ENCODE peak calls at places on chromosomes 11 and 22, in six cellular contexts. One of them, this sample, is unnamed.

GRCh38 chr11:129453293-129453721 is 77.7 kb downstream of the BARX2 start:
- DNase-seq in IMR-90: no peak
- DNase-seq in neuronal stem cell: peak
- DNase-seq in H9: no peak
- DNase-seq in mesendoderm: no peak
- DNase-seq in H1: no peak
- DNase-seq in this sample: no peak

GRCh38 chr11:47104337-47104950 is 72.2 kb downstream of the ARFGAP2 start:
- DNase-seq in IMR-90: peak
- DNase-seq in neuronal stem cell: peak
- DNase-seq in H9: peak
- DNase-seq in mesendoderm: peak
- DNase-seq in H1: no peak
- DNase-seq in this sample: peak

GRCh38 chr11:33539659-33540249 is 160.9 kb downstream of the C11orf91 start:
- DNase-seq in IMR-90: no peak
- DNase-seq in neuronal stem cell: no peak
- DNase-seq in H9: no peak
- DNase-seq in mesendoderm: no peak
- DNase-seq in H1: no peak
- DNase-seq in this sample: no peak

GRCh38 chr11:67290801-67291200 is 1.7 kb downstream of the ANKRD13D start:
- DNase-seq in IMR-90: no peak
- DNase-seq in neuronal stem cell: no peak
- DNase-seq in H9: no peak
- DNase-seq in mesendoderm: no peak
- DNase-seq in H1: no peak
- DNase-seq in this sample: no peak

GRCh38 chr11:105000797-105001196 is 22.2 kb downstream of the CASP5 start:
- DNase-seq in IMR-90: no peak
- DNase-seq in neuronal stem cell: no peak
- DNase-seq in H9: peak
- DNase-seq in mesendoderm: peak
- DNase-seq in H1: peak
- DNase-seq in this sample: no peak

GRCh38 chr22:46684706-46685105 is 53.3 kb downstream of the CERK start:
- DNase-seq in IMR-90: no peak
- DNase-seq in neuronal stem cell: no peak
- DNase-seq in H9: no peak
- DNase-seq in mesendoderm: no peak
- DNase-seq in H1: no peak
- DNase-seq in this sample: no peak

GRCh38 chr11:30423886-30424285 is 101.0 kb downstream of the ARL14EP start:
- DNase-seq in IMR-90: no peak
- DNase-seq in neuronal stem cell: no peak
- DNase-seq in H9: no peak
- DNase-seq in mesendoderm: no peak
- DNase-seq in H1: no peak
- DNase-seq in this sample: no peak

GRCh38 chr11:72223615-72224586 is 666 bp upstream of the INPPL1 start:
- DNase-seq in IMR-90: peak
- DNase-seq in neuronal stem cell: no peak
- DNase-seq in H9: peak
- DNase-seq in mesendoderm: peak
- DNase-seq in H1: peak
- DNase-seq in this sample: peak

GRCh38 chr22:39219071-39220050 is 25.4 kb downstream of the PDGFB start:
- DNase-seq in IMR-90: no peak
- DNase-seq in neuronal stem cell: no peak
- DNase-seq in H9: peak
- DNase-seq in mesendoderm: peak
- DNase-seq in H1: peak
- DNase-seq in this sample: no peak

GRCh38 chr11:84289381-84289906 is 1003.3 kb upstream of the CCDC90B start:
- DNase-seq in IMR-90: peak
- DNase-seq in neuronal stem cell: no peak
- DNase-seq in H9: no peak
- DNase-seq in mesendoderm: peak
- DNase-seq in H1: no peak
- DNase-seq in this sample: peak

GRCh38 chr11:95074806-95075563 is 8.3 kb downstream of the SRSF8 start:
- DNase-seq in IMR-90: no peak
- DNase-seq in neuronal stem cell: no peak
- DNase-seq in H9: no peak
- DNase-seq in mesendoderm: no peak
- DNase-seq in H1: no peak
- DNase-seq in this sample: no peak

GRCh38 chr11:43486141-43486540 is 127.4 kb downstream of the TTC17 start:
- DNase-seq in IMR-90: peak
- DNase-seq in neuronal stem cell: no peak
- DNase-seq in H9: no peak
- DNase-seq in mesendoderm: no peak
- DNase-seq in H1: no peak
- DNase-seq in this sample: no peak

GRCh38 chr11:3080104-3080503 is 22.9 kb upstream of the CARS1 start:
- DNase-seq in IMR-90: peak
- DNase-seq in neuronal stem cell: no peak
- DNase-seq in H9: no peak
- DNase-seq in mesendoderm: no peak
- DNase-seq in H1: no peak
- DNase-seq in this sample: no peak

GRCh38 chr11:5727691-5728090 is 8.6 kb upstream of the OR56B1 start:
- DNase-seq in IMR-90: no peak
- DNase-seq in neuronal stem cell: no peak
- DNase-seq in H9: no peak
- DNase-seq in mesendoderm: no peak
- DNase-seq in H1: no peak
- DNase-seq in this sample: no peak

GRCh38 chr11:133906746-133907145 is 50.0 kb downstream of the IGSF9B start:
- DNase-seq in IMR-90: no peak
- DNase-seq in neuronal stem cell: no peak
- DNase-seq in H9: no peak
- DNase-seq in mesendoderm: no peak
- DNase-seq in H1: no peak
- DNase-seq in this sample: no peak

GRCh38 chr11:64157987-64158386 is 7.9 kb downstream of the MACROD1 start:
- DNase-seq in IMR-90: no peak
- DNase-seq in neuronal stem cell: no peak
- DNase-seq in H9: no peak
- DNase-seq in mesendoderm: no peak
- DNase-seq in H1: no peak
- DNase-seq in this sample: no peak

GRCh38 chr11:37504066-37504611 is 906.1 kb upstream of the RAG2 start:
- DNase-seq in IMR-90: peak
- DNase-seq in neuronal stem cell: peak
- DNase-seq in H9: no peak
- DNase-seq in mesendoderm: peak
- DNase-seq in H1: no peak
- DNase-seq in this sample: peak

GRCh38 chr11:110134120-110134519 is 40.9 kb downstream of the ZC3H12C start:
- DNase-seq in IMR-90: no peak
- DNase-seq in neuronal stem cell: peak
- DNase-seq in H9: no peak
- DNase-seq in mesendoderm: no peak
- DNase-seq in H1: no peak
- DNase-seq in this sample: no peak

GRCh38 chr11:103091024-103091423 is 936 bp downstream of the DCUN1D5 start:
- DNase-seq in IMR-90: peak
- DNase-seq in neuronal stem cell: peak
- DNase-seq in H9: no peak
- DNase-seq in mesendoderm: peak
- DNase-seq in H1: no peak
- DNase-seq in this sample: peak

GRCh38 chr11:96664108-96664507 is 274.3 kb downstream of the JRKL start:
- DNase-seq in IMR-90: no peak
- DNase-seq in neuronal stem cell: no peak
- DNase-seq in H9: no peak
- DNase-seq in mesendoderm: peak
- DNase-seq in H1: no peak
- DNase-seq in this sample: no peak

GRCh38 chr11:96655474-96655873 is 265.7 kb downstream of the JRKL start:
- DNase-seq in IMR-90: no peak
- DNase-seq in neuronal stem cell: no peak
- DNase-seq in H9: no peak
- DNase-seq in mesendoderm: no peak
- DNase-seq in H1: no peak
- DNase-seq in this sample: no peak

GRCh38 chr11:96652516-96652915 is 262.7 kb downstream of the JRKL start:
- DNase-seq in IMR-90: no peak
- DNase-seq in neuronal stem cell: no peak
- DNase-seq in H9: no peak
- DNase-seq in mesendoderm: no peak
- DNase-seq in H1: no peak
- DNase-seq in this sample: no peak

GRCh38 chr11:96658436-96658835 is 268.6 kb downstream of the JRKL start:
- DNase-seq in IMR-90: no peak
- DNase-seq in neuronal stem cell: no peak
- DNase-seq in H9: no peak
- DNase-seq in mesendoderm: no peak
- DNase-seq in H1: no peak
- DNase-seq in this sample: no peak
- H3K4ac ChIP-seq in IMR-90: no peak
- H3K4ac ChIP-seq in neuronal stem cell: no peak
- H3K4ac ChIP-seq in H9: no peak
- H3K4ac ChIP-seq in mesendoderm: no peak
- H3K4ac ChIP-seq in H1: no peak
- H3K4ac ChIP-seq in this sample: no peak

GRCh38 chr11:44973634-44974401 is 23.1 kb upstream of the TP53I11 start:
- DNase-seq in IMR-90: no peak
- DNase-seq in neuronal stem cell: no peak
- DNase-seq in H9: no peak
- DNase-seq in mesendoderm: peak
- DNase-seq in H1: no peak
- DNase-seq in this sample: no peak

GRCh38 chr11:44974402-44975000 is 23.8 kb upstream of the TP53I11 start:
- DNase-seq in IMR-90: no peak
- DNase-seq in neuronal stem cell: no peak
- DNase-seq in H9: no peak
- DNase-seq in mesendoderm: no peak
- DNase-seq in H1: no peak
- DNase-seq in this sample: no peak

GRCh38 chr11:44970293-44970692 is 19.6 kb upstream of the TP53I11 start:
- DNase-seq in IMR-90: no peak
- DNase-seq in neuronal stem cell: no peak
- DNase-seq in H9: no peak
- DNase-seq in mesendoderm: no peak
- DNase-seq in H1: no peak
- DNase-seq in this sample: no peak

GRCh38 chr11:44971185-44971584 is 20.5 kb upstream of the TP53I11 start:
- DNase-seq in IMR-90: no peak
- DNase-seq in neuronal stem cell: no peak
- DNase-seq in H9: no peak
- DNase-seq in mesendoderm: no peak
- DNase-seq in H1: no peak
- DNase-seq in this sample: no peak

DNA sequence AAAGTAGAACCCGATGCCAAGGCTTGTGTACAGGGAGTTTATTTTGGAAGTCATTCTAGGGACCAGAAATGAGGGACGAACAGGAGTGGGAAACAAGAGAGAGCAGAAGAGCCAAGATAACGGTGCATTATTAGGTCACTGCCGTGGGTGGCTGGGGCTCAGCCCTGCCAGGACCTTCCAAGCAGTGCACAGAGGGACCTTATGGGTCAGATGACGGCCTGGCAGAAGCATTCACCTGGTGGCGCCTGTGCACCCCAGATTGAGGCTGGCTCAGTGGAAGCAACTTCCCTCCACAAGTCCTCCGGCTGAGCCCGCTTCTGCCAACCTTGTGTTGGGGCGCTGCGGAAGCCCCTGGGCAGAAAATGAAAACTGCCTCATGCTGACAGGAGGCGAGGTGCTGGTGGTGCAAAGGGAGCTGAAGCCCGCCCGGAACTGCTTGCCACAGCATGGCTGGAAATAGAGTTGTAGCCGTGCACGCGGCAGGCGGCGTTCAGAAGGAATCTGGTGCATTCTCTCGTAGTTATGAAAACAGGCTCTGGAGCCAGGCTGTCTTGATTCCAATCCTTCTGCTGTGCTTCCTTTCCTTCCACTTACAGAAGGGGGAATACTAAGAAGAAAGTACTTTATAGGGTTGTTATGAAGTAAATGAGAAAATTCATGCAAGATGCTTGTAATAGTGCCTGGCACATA is 22.2 kb upstream of the TP53I11 start:
- DNase-seq in IMR-90: no peak
- DNase-seq in neuronal stem cell: no peak
- DNase-seq in H9: no peak
- DNase-seq in mesendoderm: no peak
- DNase-seq in H1: no peak
- DNase-seq in this sample: no peak
- H2BK15ac ChIP-seq in IMR-90: no peak
- H2BK15ac ChIP-seq in neuronal stem cell: peak
- H2BK15ac ChIP-seq in H9: no peak
- H2BK15ac ChIP-seq in mesendoderm: no peak
- H2BK15ac ChIP-seq in H1: peak
- H2BK15ac ChIP-seq in this sample: no peak

DNA sequence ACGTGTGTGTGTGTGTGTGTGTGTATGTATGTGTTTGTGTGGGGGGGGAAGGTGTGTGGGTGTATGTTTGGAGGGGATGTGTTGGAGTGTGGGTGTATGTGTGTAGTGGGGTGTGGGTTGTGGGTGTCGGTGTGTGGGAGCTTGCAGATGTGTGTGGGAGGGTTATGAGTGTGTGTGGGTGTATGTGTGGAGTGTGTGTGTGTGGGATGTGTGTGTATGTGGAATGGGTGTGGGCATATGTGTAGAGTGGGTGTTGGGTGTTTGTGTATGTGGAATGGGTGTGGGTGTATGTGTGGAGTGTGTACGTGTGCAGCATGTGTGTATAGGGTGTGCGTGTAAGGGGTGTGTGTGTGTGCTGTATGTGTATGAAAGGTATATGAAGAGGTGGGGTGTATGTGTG is 14.7 kb downstream of the STX3 start:
- DNase-seq in IMR-90: no peak
- DNase-seq in neuronal stem cell: no peak
- DNase-seq in H9: no peak
- DNase-seq in mesendoderm: no peak
- DNase-seq in H1: no peak
- DNase-seq in this sample: no peak
- H3K23ac ChIP-seq in IMR-90: no peak
- H3K23ac ChIP-seq in neuronal stem cell: no peak
- H3K23ac ChIP-seq in H9: no peak
- H3K23ac ChIP-seq in mesendoderm: no peak
- H3K23ac ChIP-seq in H1: no peak
- H3K23ac ChIP-seq in this sample: no peak

GRCh38 chr22:42945027-42945426 is 69.9 kb downstream of the PACSIN2 start:
- DNase-seq in IMR-90: no peak
- DNase-seq in neuronal stem cell: no peak
- DNase-seq in H9: no peak
- DNase-seq in mesendoderm: no peak
- DNase-seq in H1: no peak
- DNase-seq in this sample: no peak

GRCh38 chr22:42939941-42940653 is 74.9 kb downstream of the PACSIN2 start:
- DNase-seq in IMR-90: peak
- DNase-seq in neuronal stem cell: no peak
- DNase-seq in H9: no peak
- DNase-seq in mesendoderm: peak
- DNase-seq in H1: no peak
- DNase-seq in this sample: peak

GRCh38 chr22:42944409-42944808 is 70.5 kb downstream of the PACSIN2 start:
- DNase-seq in IMR-90: no peak
- DNase-seq in neuronal stem cell: no peak
- DNase-seq in H9: no peak
- DNase-seq in mesendoderm: no peak
- DNase-seq in H1: no peak
- DNase-seq in this sample: no peak

GRCh38 chr22:42943981-42944380 is 71.0 kb downstream of the PACSIN2 start:
- DNase-seq in IMR-90: no peak
- DNase-seq in neuronal stem cell: no peak
- DNase-seq in H9: no peak
- DNase-seq in mesendoderm: no peak
- DNase-seq in H1: no peak
- DNase-seq in this sample: no peak

GRCh38 chr22:42942351-42942750 is 72.6 kb downstream of the PACSIN2 start:
- DNase-seq in IMR-90: no peak
- DNase-seq in neuronal stem cell: no peak
- DNase-seq in H9: no peak
- DNase-seq in mesendoderm: no peak
- DNase-seq in H1: no peak
- DNase-seq in this sample: no peak
- H3K4ac ChIP-seq in IMR-90: no peak
- H3K4ac ChIP-seq in neuronal stem cell: no peak
- H3K4ac ChIP-seq in H9: no peak
- H3K4ac ChIP-seq in mesendoderm: no peak
- H3K4ac ChIP-seq in H1: no peak
- H3K4ac ChIP-seq in this sample: no peak